ENCODE peak calls at places on chromosomes 4 and X, in six cellular contexts. N is cardiac muscle cell; F is SJSA1; M is breast epithelium; D is effector memory CD4-positive, alpha-beta T cell; B is tibial artery. V is an unnamed sample.

GRCh38 chr4:26176621-26177121 is 144.1 kb upstream of the RBPJ start:
- DNase-seq in D (no peak), M (no peak), F (peak; percentile 1), N (peak; percentile 67), B (no peak), V (no peak)

GRCh38 chr4:112082954-112083586 is 62.2 kb upstream of the FAM241A start:
- DNase-seq in F (peak; percentile 79), M (no peak), N (peak; percentile 64), B (no peak), D (no peak), V (peak; percentile 50)

GRCh38 chr4:108060164-108060563 is 70.5 kb downstream of the HADH start:
- DNase-seq in D (no peak), B (no peak), M (no peak), F (peak; percentile 69), N (peak; percentile 50), V (no peak)

GRCh38 chr4:105327222-105327621 is 146.6 kb downstream of the PPA2 start:
- DNase-seq in F (no peak), D (no peak), N (no peak), M (no peak), B (no peak), V (no peak)

GRCh38 chr4:10063544-10064300 is 42.4 kb upstream of the SLC2A9 start:
- DNase-seq in D (no peak), N (peak; percentile 94), B (peak; percentile 93), F (no peak), M (peak; percentile 91), V (peak; percentile 9)

GRCh38 chrX:72230290-72230689 is 8.5 kb downstream of the ERCC6L start:
- DNase-seq in F (no peak), N (no peak), D (no peak), B (no peak), M (no peak), V (no peak)

GRCh38 chr4:18401868-18402267 is 380.3 kb upstream of the LCORL start:
- DNase-seq in N (no peak), F (no peak), D (no peak), B (no peak), M (no peak), V (no peak)

GRCh38 chrX:25198891-25199290 is 183.1 kb upstream of the ARX start:
- DNase-seq in M (no peak), N (no peak), B (no peak), D (no peak), F (no peak), V (no peak)

GRCh38 chrX:65596270-65596669 is 61.7 kb upstream of the LAS1L start:
- DNase-seq in D (peak; percentile 42), M (peak; percentile 35), B (peak; percentile 64), N (peak; percentile 41), F (peak; percentile 57), V (no peak)

GRCh38 chr4:86891785-86892638 is at the start of gene C4orf36:
- DNase-seq in D (no peak), F (peak; percentile 84), M (peak; percentile 87), B (peak; percentile 72), N (peak; percentile 54), V (no peak)

GRCh38 chr4:76982638-76983579 is 33.4 kb downstream of the SEPTIN11 start:
- DNase-seq in B (no peak), D (no peak), N (peak; percentile 60), F (peak; percentile 36), M (no peak), V (no peak)

GRCh38 chr4:101355767-101356702 is 8.7 kb upstream of the PPP3CA start:
- DNase-seq in M (no peak), B (no peak), N (peak; percentile 90), F (peak; percentile 87), D (no peak), V (no peak)

GRCh38 chrX:40151211-40152172 is 53.7 kb upstream of the BCOR start:
- DNase-seq in N (no peak), F (no peak), B (no peak), M (no peak), D (no peak), V (no peak)

GRCh38 chr4:52076731-52077130 is 25.6 kb downstream of the SPATA18 start:
- DNase-seq in B (no peak), F (no peak), D (no peak), N (peak; percentile 21), M (no peak), V (no peak)

GRCh38 chrX:41561045-41561444 is 113.9 kb downstream of the NYX start:
- DNase-seq in B (no peak), N (peak; percentile 85), F (peak; percentile 60), D (peak; percentile 3), M (no peak), V (peak; percentile 32)

GRCh38 chrX:39196192-39197102 is 395.2 kb downstream of the MID1IP1 start:
- DNase-seq in F (peak; percentile 61), M (peak; percentile 51), N (peak; percentile 54), B (no peak), D (peak; percentile 11), V (no peak)

GRCh38 chr4:33649015-33649414 is 2595.3 kb downstream of the ARAP2 start:
- DNase-seq in F (no peak), B (no peak), D (no peak), N (peak; percentile 66), M (no peak), V (no peak)

GRCh38 chr4:168832746-168833575 is 177.1 kb downstream of the CBR4 start:
- DNase-seq in F (peak; percentile 49), D (no peak), B (peak; percentile 78), M (peak; percentile 67), N (no peak), V (no peak)

GRCh38 chr4:182245541-182246245 is 2.5 kb downstream of the TENM3 start:
- DNase-seq in F (peak; percentile 30), M (no peak), N (peak; percentile 49), B (no peak), D (no peak), V (peak; percentile 18)

GRCh38 chr4:5759236-5760075 is 48.5 kb downstream of the EVC start:
- DNase-seq in D (no peak), M (no peak), F (no peak), N (no peak), B (no peak), V (no peak)

GRCh38 chr4:81580346-81581013 is 108.8 kb upstream of the RASGEF1B start:
- DNase-seq in N (no peak), M (no peak), D (no peak), F (no peak), B (no peak), V (no peak)

GRCh38 chrX:8191022-8191421 is 20.0 kb upstream of the VCX2 start:
- DNase-seq in D (no peak), M (peak; percentile 27), N (no peak), B (no peak), F (no peak), V (no peak)

DNA sequence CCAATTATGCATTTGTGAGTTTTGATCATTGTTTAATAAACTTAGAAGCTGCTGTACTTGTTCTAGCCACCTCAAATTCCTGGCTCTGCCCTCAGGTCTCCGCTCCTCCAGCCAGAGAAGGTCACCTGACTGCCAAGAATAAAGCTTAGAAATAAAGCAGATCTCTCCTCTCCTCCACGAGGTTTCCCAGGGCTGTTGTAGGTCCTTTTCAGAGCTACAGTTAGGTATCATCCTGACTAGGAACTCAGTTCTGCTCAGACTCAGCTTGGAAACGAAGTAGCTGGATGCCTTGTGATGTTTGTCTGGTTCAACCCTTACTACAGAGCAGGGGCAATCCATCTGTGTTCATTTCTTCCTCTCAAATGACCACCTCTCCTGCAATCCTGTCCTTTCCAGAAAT is 79.1 kb upstream of the RAPGEF2 start:
- DNase-seq in N (no peak), F (no peak), M (no peak), D (no peak), B (no peak), V (no peak)
- H3K4me3 ChIP-seq in N (no peak overlapping the region), F (no peak overlapping the region), M (no peak overlapping the region), D (no peak overlapping the region), B (no peak overlapping the region), V (no peak overlapping the region)

GRCh38 chr4:41619161-41619560 is 81.2 kb downstream of the LIMCH1 start:
- DNase-seq in N (no peak), D (no peak), F (no peak), B (no peak), M (no peak), V (no peak)

GRCh38 chr4:41622816-41623215 is 84.9 kb downstream of the LIMCH1 start:
- DNase-seq in F (no peak), B (no peak), D (no peak), M (no peak), N (no peak), V (no peak)

GRCh38 chr4:41625531-41625930 is 87.6 kb downstream of the LIMCH1 start:
- DNase-seq in N (no peak), D (no peak), M (no peak), F (no peak), B (no peak), V (no peak)

GRCh38 chr4:41624765-41625164 is 86.8 kb downstream of the LIMCH1 start:
- DNase-seq in M (no peak), D (no peak), F (no peak), B (no peak), N (no peak), V (no peak)

DNA sequence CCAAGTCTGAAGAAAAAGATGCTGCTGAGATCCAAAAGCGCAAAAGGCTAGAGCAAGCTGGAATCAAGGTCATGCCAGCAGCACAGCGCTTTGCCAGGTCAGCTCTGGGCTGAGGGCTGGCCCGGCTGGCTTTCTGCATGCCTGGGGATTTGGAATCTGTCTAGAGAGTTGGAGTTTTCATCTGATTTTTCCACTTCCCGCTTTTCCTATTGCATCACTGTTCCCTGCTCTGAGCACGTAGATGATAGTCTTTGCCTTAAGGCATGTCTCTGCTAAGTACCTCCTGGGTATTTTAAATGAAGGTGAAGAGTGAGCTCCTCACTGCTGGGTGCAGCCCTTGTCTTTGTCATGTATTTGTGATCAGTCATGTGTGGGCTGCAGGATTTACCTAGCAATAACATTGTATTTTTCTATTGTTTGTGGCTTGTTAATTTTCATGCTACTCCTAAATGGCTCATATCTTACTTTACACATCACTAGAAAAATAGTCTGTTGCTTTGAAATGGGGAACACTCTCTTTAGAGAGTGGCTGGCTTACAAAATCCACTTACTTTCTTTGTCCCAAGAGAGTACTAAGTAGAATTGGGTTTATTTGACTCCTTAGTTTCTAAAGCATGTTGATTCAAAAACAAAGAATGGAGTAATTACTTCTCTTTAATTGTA is 82.8 kb downstream of the LIMCH1 start:
- DNase-seq in D (no peak), N (no peak), F (no peak), M (no peak), B (peak; percentile 82), V (no peak)
- H3K36me3 ChIP-seq in D (no peaks in the 10 kb centered on the region), N (no peaks in the 10 kb centered on the region), F (no peaks in the 10 kb centered on the region), M (no peaks in the 10 kb centered on the region), B (peaks cover 7% of the 10 kb centered on the region), V (no peaks in the 10 kb centered on the region)

GRCh38 chrX:85031505-85031904 is 27.8 kb downstream of the APOOL start:
- DNase-seq in B (no peak), M (no peak), N (no peak), D (no peak), F (no peak), V (no peak)

GRCh38 chrX:85037114-85037513 is 33.4 kb downstream of the APOOL start:
- DNase-seq in N (no peak), M (no peak), F (no peak), B (no peak), D (no peak), V (no peak)
- H3K27me3 ChIP-seq in N (no peaks in the 10 kb centered on the region), M (no peaks in the 10 kb centered on the region), F (no peaks in the 10 kb centered on the region), B (no peaks in the 10 kb centered on the region), D (no peaks in the 10 kb centered on the region), V (no peaks in the 10 kb centered on the region)

GRCh38 chr4:174154455-174154854 is 129.0 kb downstream of the FBXO8 start:
- DNase-seq in N (peak; percentile 69), D (no peak), B (no peak), F (peak; percentile 16), M (no peak), V (peak; percentile 7)
- H3K4me3 ChIP-seq in N (no peak overlapping the region), D (no peak overlapping the region), B (peak overlapping the region; percentile 27), F (no peak overlapping the region), M (no peak overlapping the region), V (peak overlapping the region; percentile 27)